ENCODE peak calls at places on chromosomes 6 and 20, in eight cellular contexts. One of them, this sample, is unnamed.

GRCh38 chr6:120302041-120302440 is 952.5 kb upstream of the MAN1A1 start:
- DNase-seq in choroid plexus epithelial cell: no peak
- DNase-seq in hepatocyte: no peak
- DNase-seq in endothelial cell: no peak
- DNase-seq in nephron progenitor cell: no peak
- DNase-seq in HFFc6: no peak
- DNase-seq in neural progenitor cell: peak
- DNase-seq in type B pancreatic cell: no peak
- DNase-seq in this sample: no peak

GRCh38 chr6:157898640-157899039 is 75.6 kb downstream of the SNX9 start:
- DNase-seq in choroid plexus epithelial cell: no peak
- DNase-seq in hepatocyte: no peak
- DNase-seq in endothelial cell: no peak
- DNase-seq in nephron progenitor cell: no peak
- DNase-seq in HFFc6: no peak
- DNase-seq in neural progenitor cell: no peak
- DNase-seq in type B pancreatic cell: no peak
- DNase-seq in this sample: no peak

GRCh38 chr6:157024745-157025144 is 247.6 kb downstream of the ARID1B start:
- DNase-seq in choroid plexus epithelial cell: no peak
- DNase-seq in hepatocyte: no peak
- DNase-seq in endothelial cell: no peak
- DNase-seq in nephron progenitor cell: no peak
- DNase-seq in HFFc6: no peak
- DNase-seq in neural progenitor cell: no peak
- DNase-seq in type B pancreatic cell: no peak
- DNase-seq in this sample: no peak

GRCh38 chr20:12764053-12764452 is 244.7 kb upstream of the SPTLC3 start:
- DNase-seq in choroid plexus epithelial cell: no peak
- DNase-seq in hepatocyte: no peak
- DNase-seq in endothelial cell: no peak
- DNase-seq in nephron progenitor cell: no peak
- DNase-seq in HFFc6: no peak
- DNase-seq in neural progenitor cell: no peak
- DNase-seq in type B pancreatic cell: no peak
- DNase-seq in this sample: no peak

GRCh38 chr6:128068110-128068460 is 167.2 kb upstream of the THEMIS start:
- DNase-seq in choroid plexus epithelial cell: no peak
- DNase-seq in hepatocyte: no peak
- DNase-seq in endothelial cell: no peak
- DNase-seq in nephron progenitor cell: no peak
- DNase-seq in HFFc6: no peak
- DNase-seq in neural progenitor cell: no peak
- DNase-seq in type B pancreatic cell: no peak
- DNase-seq in this sample: no peak

GRCh38 chr6:73860303-73860702 is 164.3 kb downstream of the CD109 start:
- DNase-seq in choroid plexus epithelial cell: no peak
- DNase-seq in hepatocyte: no peak
- DNase-seq in endothelial cell: no peak
- DNase-seq in nephron progenitor cell: no peak
- DNase-seq in HFFc6: no peak
- DNase-seq in neural progenitor cell: no peak
- DNase-seq in type B pancreatic cell: no peak
- DNase-seq in this sample: no peak

GRCh38 chr6:30888472-30889137 is 4.3 kb downstream of the DDR1 start:
- DNase-seq in choroid plexus epithelial cell: peak
- DNase-seq in hepatocyte: no peak
- DNase-seq in endothelial cell: no peak
- DNase-seq in nephron progenitor cell: no peak
- DNase-seq in HFFc6: peak
- DNase-seq in neural progenitor cell: no peak
- DNase-seq in type B pancreatic cell: no peak
- DNase-seq in this sample: peak

GRCh38 chr20:45835230-45836224 is 1.9 kb downstream of the SNX21 start:
- DNase-seq in choroid plexus epithelial cell: no peak
- DNase-seq in hepatocyte: no peak
- DNase-seq in endothelial cell: no peak
- DNase-seq in nephron progenitor cell: no peak
- DNase-seq in HFFc6: no peak
- DNase-seq in neural progenitor cell: no peak
- DNase-seq in type B pancreatic cell: no peak
- DNase-seq in this sample: peak

GRCh38 chr20:39983183-39983582 is 705.9 kb downstream of the MAFB start:
- DNase-seq in choroid plexus epithelial cell: no peak
- DNase-seq in hepatocyte: no peak
- DNase-seq in endothelial cell: no peak
- DNase-seq in nephron progenitor cell: no peak
- DNase-seq in HFFc6: no peak
- DNase-seq in neural progenitor cell: no peak
- DNase-seq in type B pancreatic cell: no peak
- DNase-seq in this sample: no peak

GRCh38 chr6:8080338-8081151 is 16.4 kb upstream of the BLOC1S5 start:
- DNase-seq in choroid plexus epithelial cell: peak
- DNase-seq in hepatocyte: peak
- DNase-seq in endothelial cell: no peak
- DNase-seq in nephron progenitor cell: no peak
- DNase-seq in HFFc6: peak
- DNase-seq in neural progenitor cell: no peak
- DNase-seq in type B pancreatic cell: no peak
- DNase-seq in this sample: peak

GRCh38 chr20:19889011-19889953 is 127.9 kb upstream of the NAA20 start:
- DNase-seq in choroid plexus epithelial cell: peak
- DNase-seq in hepatocyte: peak
- DNase-seq in endothelial cell: peak
- DNase-seq in nephron progenitor cell: peak
- DNase-seq in HFFc6: peak
- DNase-seq in neural progenitor cell: no peak
- DNase-seq in type B pancreatic cell: no peak
- DNase-seq in this sample: peak

GRCh38 chr6:11810039-11810541 is 31.5 kb upstream of the ADTRP start:
- DNase-seq in choroid plexus epithelial cell: peak
- DNase-seq in hepatocyte: peak
- DNase-seq in endothelial cell: no peak
- DNase-seq in nephron progenitor cell: no peak
- DNase-seq in HFFc6: peak
- DNase-seq in neural progenitor cell: no peak
- DNase-seq in type B pancreatic cell: no peak
- DNase-seq in this sample: peak

DNA sequence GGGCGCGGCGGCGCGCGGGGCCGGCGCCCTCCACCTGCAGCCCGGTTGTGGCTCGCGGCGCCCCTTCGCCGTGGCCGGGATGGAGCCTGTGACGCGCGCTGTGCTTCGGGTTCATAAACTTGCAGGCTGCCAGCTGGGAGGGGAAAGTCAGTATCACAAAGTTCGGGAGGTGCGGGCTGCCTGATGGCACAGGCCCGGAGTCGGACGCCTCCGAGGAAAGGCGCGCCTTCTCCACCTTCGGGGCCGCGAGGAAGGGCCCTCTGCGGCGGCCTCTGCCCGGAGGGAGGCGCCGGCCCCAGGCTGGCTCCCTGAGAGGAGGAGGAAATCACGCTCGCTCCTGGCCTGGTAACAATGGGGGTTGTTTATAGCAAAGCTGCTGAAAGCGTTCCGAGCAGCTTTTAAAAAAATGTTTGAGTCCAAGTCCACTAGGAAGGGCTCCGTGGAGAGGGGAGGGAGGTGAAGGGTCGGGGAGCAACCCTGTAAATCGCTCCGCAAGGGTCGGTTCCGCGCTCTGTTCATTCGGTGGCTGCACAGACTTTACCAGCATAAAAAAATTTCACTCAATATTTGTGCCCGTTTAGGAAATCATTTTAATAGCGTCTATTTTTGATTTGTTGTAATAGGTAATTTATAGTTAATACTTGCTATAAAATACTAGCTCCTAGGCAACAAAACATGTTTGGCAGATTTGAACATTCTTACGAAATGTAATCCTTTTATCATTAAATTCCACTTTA is 1.0 kb downstream of the AFDN start:
- DNase-seq in choroid plexus epithelial cell: peak
- DNase-seq in hepatocyte: peak
- DNase-seq in endothelial cell: peak
- DNase-seq in nephron progenitor cell: peak
- DNase-seq in HFFc6: peak
- DNase-seq in neural progenitor cell: peak
- DNase-seq in type B pancreatic cell: peak
- DNase-seq in this sample: peak
- TF ChIP-seq CTCF in choroid plexus epithelial cell: no peak
- TF ChIP-seq CTCF in hepatocyte: no peak
- TF ChIP-seq CTCF in endothelial cell: no peak
- TF ChIP-seq CTCF in nephron progenitor cell: no peak
- TF ChIP-seq CTCF in HFFc6: no peak
- TF ChIP-seq CTCF in neural progenitor cell: no peak
- TF ChIP-seq CTCF in type B pancreatic cell: no peak
- TF ChIP-seq CTCF in this sample: peak

GRCh38 chr6:98054453-98054852 is 771.4 kb upstream of the MMS22L start:
- DNase-seq in choroid plexus epithelial cell: peak
- DNase-seq in hepatocyte: peak
- DNase-seq in endothelial cell: no peak
- DNase-seq in nephron progenitor cell: no peak
- DNase-seq in HFFc6: no peak
- DNase-seq in neural progenitor cell: no peak
- DNase-seq in type B pancreatic cell: no peak
- DNase-seq in this sample: peak
- TF ChIP-seq CTCF in choroid plexus epithelial cell: peak
- TF ChIP-seq CTCF in hepatocyte: peak
- TF ChIP-seq CTCF in endothelial cell: peak
- TF ChIP-seq CTCF in nephron progenitor cell: no peak
- TF ChIP-seq CTCF in HFFc6: peak
- TF ChIP-seq CTCF in neural progenitor cell: peak
- TF ChIP-seq CTCF in type B pancreatic cell: peak
- TF ChIP-seq CTCF in this sample: peak

GRCh38 chr6:71403422-71404134 is 115.0 kb downstream of the OGFRL1 start:
- DNase-seq in choroid plexus epithelial cell: no peak
- DNase-seq in hepatocyte: no peak
- DNase-seq in endothelial cell: no peak
- DNase-seq in nephron progenitor cell: no peak
- DNase-seq in HFFc6: no peak
- DNase-seq in neural progenitor cell: peak
- DNase-seq in type B pancreatic cell: no peak
- DNase-seq in this sample: peak

GRCh38 chr6:71406871-71407860 is 118.6 kb downstream of the OGFRL1 start:
- DNase-seq in choroid plexus epithelial cell: peak
- DNase-seq in hepatocyte: no peak
- DNase-seq in endothelial cell: no peak
- DNase-seq in nephron progenitor cell: no peak
- DNase-seq in HFFc6: no peak
- DNase-seq in neural progenitor cell: peak
- DNase-seq in type B pancreatic cell: no peak
- DNase-seq in this sample: no peak

GRCh38 chr6:71405416-71405815 is 116.8 kb downstream of the OGFRL1 start:
- DNase-seq in choroid plexus epithelial cell: no peak
- DNase-seq in hepatocyte: no peak
- DNase-seq in endothelial cell: no peak
- DNase-seq in nephron progenitor cell: no peak
- DNase-seq in HFFc6: no peak
- DNase-seq in neural progenitor cell: no peak
- DNase-seq in type B pancreatic cell: no peak
- DNase-seq in this sample: no peak

GRCh38 chr6:71404145-71404966 is 115.7 kb downstream of the OGFRL1 start:
- DNase-seq in choroid plexus epithelial cell: peak
- DNase-seq in hepatocyte: no peak
- DNase-seq in endothelial cell: no peak
- DNase-seq in nephron progenitor cell: no peak
- DNase-seq in HFFc6: peak
- DNase-seq in neural progenitor cell: no peak
- DNase-seq in type B pancreatic cell: no peak
- DNase-seq in this sample: peak

DNA sequence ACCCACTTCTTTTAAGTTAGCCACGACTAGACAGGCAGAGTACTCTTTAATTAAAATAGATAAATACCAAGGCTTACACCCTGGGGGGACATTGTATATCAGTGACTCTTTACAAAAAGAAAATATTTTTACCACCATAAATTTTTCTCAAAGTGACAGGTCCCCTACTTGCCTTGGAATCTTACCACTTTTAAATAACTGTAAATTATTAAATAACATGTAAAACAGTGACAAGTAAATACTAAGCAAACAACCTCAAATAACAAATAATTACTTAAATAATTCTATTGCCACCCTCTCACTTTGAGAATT is 116.3 kb downstream of the OGFRL1 start:
- DNase-seq in choroid plexus epithelial cell: no peak
- DNase-seq in hepatocyte: no peak
- DNase-seq in endothelial cell: no peak
- DNase-seq in nephron progenitor cell: no peak
- DNase-seq in HFFc6: no peak
- DNase-seq in neural progenitor cell: no peak
- DNase-seq in type B pancreatic cell: no peak
- DNase-seq in this sample: no peak
- TF ChIP-seq CTCF in choroid plexus epithelial cell: no peak
- TF ChIP-seq CTCF in hepatocyte: no peak
- TF ChIP-seq CTCF in endothelial cell: no peak
- TF ChIP-seq CTCF in nephron progenitor cell: no peak
- TF ChIP-seq CTCF in HFFc6: no peak
- TF ChIP-seq CTCF in neural progenitor cell: no peak
- TF ChIP-seq CTCF in type B pancreatic cell: no peak
- TF ChIP-seq CTCF in this sample: no peak

DNA sequence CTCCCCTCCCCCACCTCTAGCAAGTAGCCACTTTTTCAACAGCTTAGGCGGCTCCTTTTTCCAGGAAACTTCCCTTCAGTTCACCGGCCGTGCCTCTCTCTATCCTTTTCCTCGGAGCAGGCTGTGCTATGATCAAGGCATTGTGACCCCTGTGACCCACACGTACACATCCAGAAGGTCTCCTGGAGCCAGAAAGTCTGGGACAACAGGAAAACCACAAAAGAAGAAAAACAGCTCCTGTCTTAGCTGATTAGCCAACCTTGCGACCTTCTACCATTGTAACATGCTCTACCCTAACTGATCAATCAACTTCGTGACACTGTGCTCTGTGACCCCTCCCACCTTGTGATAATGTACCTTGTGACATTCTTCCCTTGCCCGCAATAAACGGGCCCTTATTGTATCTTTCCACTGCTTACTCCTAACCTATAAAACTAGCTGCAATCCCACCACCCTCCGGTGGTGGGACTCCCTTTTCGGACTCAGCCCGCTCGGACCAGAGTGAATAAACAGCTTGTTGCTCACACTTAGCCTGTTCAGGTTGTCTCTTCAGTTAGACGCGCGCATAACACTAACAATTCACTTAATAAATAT is 24.2 kb downstream of the ZNF311 start:
- DNase-seq in choroid plexus epithelial cell: peak
- DNase-seq in hepatocyte: peak
- DNase-seq in endothelial cell: peak
- DNase-seq in nephron progenitor cell: peak
- DNase-seq in HFFc6: peak
- DNase-seq in neural progenitor cell: peak
- DNase-seq in type B pancreatic cell: no peak
- DNase-seq in this sample: peak
- TF ChIP-seq CTCF in choroid plexus epithelial cell: peak
- TF ChIP-seq CTCF in hepatocyte: peak
- TF ChIP-seq CTCF in endothelial cell: no peak
- TF ChIP-seq CTCF in nephron progenitor cell: peak
- TF ChIP-seq CTCF in HFFc6: peak
- TF ChIP-seq CTCF in neural progenitor cell: peak
- TF ChIP-seq CTCF in type B pancreatic cell: peak
- TF ChIP-seq CTCF in this sample: peak